ENCODE peak calls at places on chromosomes 1 and 21, in eight cellular contexts. One of them, this sample, is unnamed.

GRCh38 chr1:89918794-89919155 is 76.1 kb upstream of the ZNF326 start:
- DNase-seq in body of pancreas: no peak
- DNase-seq in cardiac fibroblast: no peak
- DNase-seq in adrenal gland: no peak
- DNase-seq in pancreas: no peak
- DNase-seq in endothelial cell of umbilical vein: no peak
- DNase-seq in GM06990: no peak
- DNase-seq in thyroid gland: peak
- DNase-seq in this sample: no peak

GRCh38 chr1:107637101-107637500 is 327.9 kb downstream of the VAV3 start:
- DNase-seq in body of pancreas: no peak
- DNase-seq in cardiac fibroblast: no peak
- DNase-seq in adrenal gland: no peak
- DNase-seq in pancreas: no peak
- DNase-seq in endothelial cell of umbilical vein: no peak
- DNase-seq in GM06990: no peak
- DNase-seq in thyroid gland: no peak
- DNase-seq in this sample: no peak

GRCh38 chr1:53135735-53136114 is 6.7 kb downstream of the SLC1A7 start:
- DNase-seq in body of pancreas: no peak
- DNase-seq in cardiac fibroblast: peak
- DNase-seq in adrenal gland: no peak
- DNase-seq in pancreas: no peak
- DNase-seq in endothelial cell of umbilical vein: no peak
- DNase-seq in GM06990: no peak
- DNase-seq in thyroid gland: no peak
- DNase-seq in this sample: no peak

GRCh38 chr1:31647106-31647505 is 2.4 kb upstream of the PEF1 start:
- DNase-seq in body of pancreas: no peak
- DNase-seq in cardiac fibroblast: peak
- DNase-seq in adrenal gland: no peak
- DNase-seq in pancreas: no peak
- DNase-seq in endothelial cell of umbilical vein: no peak
- DNase-seq in GM06990: no peak
- DNase-seq in thyroid gland: no peak
- DNase-seq in this sample: no peak

GRCh38 chr1:200072636-200073285 is 45.3 kb downstream of the NR5A2 start:
- DNase-seq in body of pancreas: no peak
- DNase-seq in cardiac fibroblast: no peak
- DNase-seq in adrenal gland: no peak
- DNase-seq in pancreas: no peak
- DNase-seq in endothelial cell of umbilical vein: peak
- DNase-seq in GM06990: peak
- DNase-seq in thyroid gland: no peak
- DNase-seq in this sample: no peak

GRCh38 chr1:229155472-229155871 is 115.4 kb upstream of the RAB4A start:
- DNase-seq in body of pancreas: no peak
- DNase-seq in cardiac fibroblast: no peak
- DNase-seq in adrenal gland: peak
- DNase-seq in pancreas: no peak
- DNase-seq in endothelial cell of umbilical vein: no peak
- DNase-seq in GM06990: no peak
- DNase-seq in thyroid gland: no peak
- DNase-seq in this sample: no peak

GRCh38 chr1:201648066-201648910 is 109.4 kb downstream of the NAV1 start:
- DNase-seq in body of pancreas: peak
- DNase-seq in cardiac fibroblast: peak
- DNase-seq in adrenal gland: peak
- DNase-seq in pancreas: peak
- DNase-seq in endothelial cell of umbilical vein: peak
- DNase-seq in GM06990: no peak
- DNase-seq in thyroid gland: peak
- DNase-seq in this sample: no peak

GRCh38 chr21:37748351-37748750 is 167.9 kb downstream of the KCNJ6 start:
- DNase-seq in body of pancreas: no peak
- DNase-seq in cardiac fibroblast: no peak
- DNase-seq in adrenal gland: no peak
- DNase-seq in pancreas: no peak
- DNase-seq in endothelial cell of umbilical vein: no peak
- DNase-seq in GM06990: no peak
- DNase-seq in thyroid gland: no peak
- DNase-seq in this sample: no peak

GRCh38 chr1:59305188-59305587 is 8.3 kb downstream of the FGGY start:
- DNase-seq in body of pancreas: no peak
- DNase-seq in cardiac fibroblast: no peak
- DNase-seq in adrenal gland: no peak
- DNase-seq in pancreas: no peak
- DNase-seq in endothelial cell of umbilical vein: no peak
- DNase-seq in GM06990: no peak
- DNase-seq in thyroid gland: no peak
- DNase-seq in this sample: no peak

GRCh38 chr1:11339346-11340247 is 66.6 kb downstream of the UBIAD1 start:
- DNase-seq in body of pancreas: peak
- DNase-seq in cardiac fibroblast: no peak
- DNase-seq in adrenal gland: no peak
- DNase-seq in pancreas: peak
- DNase-seq in endothelial cell of umbilical vein: no peak
- DNase-seq in GM06990: no peak
- DNase-seq in thyroid gland: peak
- DNase-seq in this sample: no peak

GRCh38 chr1:59016390-59016789 is 232.5 kb upstream of the JUN start:
- DNase-seq in body of pancreas: no peak
- DNase-seq in cardiac fibroblast: no peak
- DNase-seq in adrenal gland: no peak
- DNase-seq in pancreas: no peak
- DNase-seq in endothelial cell of umbilical vein: no peak
- DNase-seq in GM06990: no peak
- DNase-seq in thyroid gland: no peak
- DNase-seq in this sample: no peak

GRCh38 chr1:21307210-21307609 is 16.9 kb upstream of the ECE1 start:
- DNase-seq in body of pancreas: no peak
- DNase-seq in cardiac fibroblast: no peak
- DNase-seq in adrenal gland: no peak
- DNase-seq in pancreas: no peak
- DNase-seq in endothelial cell of umbilical vein: no peak
- DNase-seq in GM06990: no peak
- DNase-seq in thyroid gland: no peak
- DNase-seq in this sample: no peak

GRCh38 chr1:84892657-84893618 is at the start of gene LPAR3:
- DNase-seq in body of pancreas: peak
- DNase-seq in cardiac fibroblast: peak
- DNase-seq in adrenal gland: no peak
- DNase-seq in pancreas: peak
- DNase-seq in endothelial cell of umbilical vein: no peak
- DNase-seq in GM06990: no peak
- DNase-seq in thyroid gland: peak
- DNase-seq in this sample: no peak

GRCh38 chr1:200894712-200895447 is at the start of gene INAVA:
- DNase-seq in body of pancreas: peak
- DNase-seq in cardiac fibroblast: no peak
- DNase-seq in adrenal gland: no peak
- DNase-seq in pancreas: peak
- DNase-seq in endothelial cell of umbilical vein: no peak
- DNase-seq in GM06990: no peak
- DNase-seq in thyroid gland: peak
- DNase-seq in this sample: no peak

GRCh38 chr1:152479792-152480595 is 30.6 kb upstream of the LCE5A start:
- DNase-seq in body of pancreas: peak
- DNase-seq in cardiac fibroblast: peak
- DNase-seq in adrenal gland: peak
- DNase-seq in pancreas: peak
- DNase-seq in endothelial cell of umbilical vein: no peak
- DNase-seq in GM06990: no peak
- DNase-seq in thyroid gland: peak
- DNase-seq in this sample: peak

GRCh38 chr1:10432910-10433785 is 2.9 kb downstream of the CENPS start:
- DNase-seq in body of pancreas: no peak
- DNase-seq in cardiac fibroblast: no peak
- DNase-seq in adrenal gland: no peak
- DNase-seq in pancreas: no peak
- DNase-seq in endothelial cell of umbilical vein: no peak
- DNase-seq in GM06990: no peak
- DNase-seq in thyroid gland: no peak
- DNase-seq in this sample: no peak

GRCh38 chr21:46635324-46636180 is at the start of gene PRMT2:
- DNase-seq in body of pancreas: peak
- DNase-seq in cardiac fibroblast: peak
- DNase-seq in adrenal gland: peak
- DNase-seq in pancreas: peak
- DNase-seq in endothelial cell of umbilical vein: peak
- DNase-seq in GM06990: peak
- DNase-seq in thyroid gland: peak
- DNase-seq in this sample: peak

GRCh38 chr21:46636181-46636512 is 673 bp downstream of the PRMT2 start:
- DNase-seq in body of pancreas: no peak
- DNase-seq in cardiac fibroblast: no peak
- DNase-seq in adrenal gland: no peak
- DNase-seq in pancreas: no peak
- DNase-seq in endothelial cell of umbilical vein: no peak
- DNase-seq in GM06990: no peak
- DNase-seq in thyroid gland: no peak
- DNase-seq in this sample: no peak

GRCh38 chr21:46634427-46634826 is 1.0 kb upstream of the PRMT2 start:
- DNase-seq in body of pancreas: no peak
- DNase-seq in cardiac fibroblast: no peak
- DNase-seq in adrenal gland: no peak
- DNase-seq in pancreas: no peak
- DNase-seq in endothelial cell of umbilical vein: no peak
- DNase-seq in GM06990: no peak
- DNase-seq in thyroid gland: no peak
- DNase-seq in this sample: no peak

GRCh38 chr21:46633561-46633960 is 1.9 kb upstream of the PRMT2 start:
- DNase-seq in body of pancreas: no peak
- DNase-seq in cardiac fibroblast: no peak
- DNase-seq in adrenal gland: no peak
- DNase-seq in pancreas: no peak
- DNase-seq in endothelial cell of umbilical vein: no peak
- DNase-seq in GM06990: no peak
- DNase-seq in thyroid gland: no peak
- DNase-seq in this sample: no peak

DNA sequence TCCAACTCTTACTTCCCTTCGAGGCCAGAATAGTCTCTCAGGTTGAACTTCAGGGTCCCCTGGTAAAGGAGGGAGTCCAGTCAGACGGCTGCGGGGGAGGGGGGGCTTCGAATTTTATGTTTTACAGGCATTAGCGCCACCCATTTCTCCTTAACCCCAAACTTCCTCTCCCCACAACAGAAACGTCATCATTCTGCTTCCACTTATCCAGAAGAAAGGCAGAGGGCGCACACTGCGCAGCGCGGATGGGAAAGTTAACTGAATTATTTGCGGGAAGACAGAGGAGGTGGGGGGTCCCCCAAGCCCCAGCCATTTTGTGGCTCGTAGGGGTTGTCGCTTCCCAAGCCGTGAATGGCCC is 529 bp upstream of the PRMT2 start:
- DNase-seq in body of pancreas: no peak
- DNase-seq in cardiac fibroblast: peak
- DNase-seq in adrenal gland: peak
- DNase-seq in pancreas: no peak
- DNase-seq in endothelial cell of umbilical vein: peak
- DNase-seq in GM06990: no peak
- DNase-seq in thyroid gland: peak
- DNase-seq in this sample: no peak
- TF ChIP-seq CTCF in body of pancreas: no peak
- TF ChIP-seq CTCF in cardiac fibroblast: no peak
- TF ChIP-seq CTCF in adrenal gland: no peak
- TF ChIP-seq CTCF in pancreas: no peak
- TF ChIP-seq CTCF in endothelial cell of umbilical vein: no peak
- TF ChIP-seq CTCF in GM06990: no peak
- TF ChIP-seq CTCF in thyroid gland: no peak
- TF ChIP-seq CTCF in this sample: peak

GRCh38 chr1:199044191-199044590 is 405.4 kb downstream of the PTPRC start:
- DNase-seq in body of pancreas: no peak
- DNase-seq in cardiac fibroblast: no peak
- DNase-seq in adrenal gland: no peak
- DNase-seq in pancreas: no peak
- DNase-seq in endothelial cell of umbilical vein: no peak
- DNase-seq in GM06990: no peak
- DNase-seq in thyroid gland: no peak
- DNase-seq in this sample: no peak

GRCh38 chr1:199042193-199042592 is 403.4 kb downstream of the PTPRC start:
- DNase-seq in body of pancreas: no peak
- DNase-seq in cardiac fibroblast: no peak
- DNase-seq in adrenal gland: no peak
- DNase-seq in pancreas: no peak
- DNase-seq in endothelial cell of umbilical vein: no peak
- DNase-seq in GM06990: no peak
- DNase-seq in thyroid gland: no peak
- DNase-seq in this sample: no peak

GRCh38 chr1:199041173-199041914 is 402.5 kb downstream of the PTPRC start:
- DNase-seq in body of pancreas: no peak
- DNase-seq in cardiac fibroblast: peak
- DNase-seq in adrenal gland: no peak
- DNase-seq in pancreas: no peak
- DNase-seq in endothelial cell of umbilical vein: no peak
- DNase-seq in GM06990: peak
- DNase-seq in thyroid gland: no peak
- DNase-seq in this sample: no peak

DNA sequence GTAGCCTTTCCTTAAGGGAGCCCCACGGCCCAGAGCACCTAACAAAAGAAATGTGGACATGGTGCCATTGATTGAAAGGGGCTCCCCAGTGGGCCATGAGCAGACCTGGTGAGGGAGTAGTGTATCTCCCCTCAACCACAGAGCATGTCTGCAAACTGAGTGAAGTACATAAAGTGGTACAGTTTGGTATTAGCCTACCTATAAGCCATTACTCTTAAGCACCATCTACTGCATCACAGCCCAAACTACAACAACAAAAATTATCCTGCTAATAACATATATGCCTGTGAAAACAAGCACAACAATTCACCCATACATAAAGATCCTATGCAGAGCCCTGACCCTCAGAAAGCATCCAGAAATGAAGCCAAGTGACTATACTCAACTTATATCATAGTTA is 407.8 kb downstream of the PTPRC start:
- DNase-seq in body of pancreas: no peak
- DNase-seq in cardiac fibroblast: peak
- DNase-seq in adrenal gland: no peak
- DNase-seq in pancreas: no peak
- DNase-seq in endothelial cell of umbilical vein: no peak
- DNase-seq in GM06990: no peak
- DNase-seq in thyroid gland: no peak
- DNase-seq in this sample: no peak
- TF ChIP-seq CTCF in body of pancreas: no peak
- TF ChIP-seq CTCF in cardiac fibroblast: peak
- TF ChIP-seq CTCF in adrenal gland: no peak
- TF ChIP-seq CTCF in pancreas: no peak
- TF ChIP-seq CTCF in endothelial cell of umbilical vein: no peak
- TF ChIP-seq CTCF in GM06990: no peak
- TF ChIP-seq CTCF in thyroid gland: no peak
- TF ChIP-seq CTCF in this sample: peak

GRCh38 chr1:47996406-47997226 is 569 bp downstream of the TRABD2B start:
- DNase-seq in body of pancreas: peak
- DNase-seq in cardiac fibroblast: no peak
- DNase-seq in adrenal gland: no peak
- DNase-seq in pancreas: peak
- DNase-seq in endothelial cell of umbilical vein: no peak
- DNase-seq in GM06990: no peak
- DNase-seq in thyroid gland: peak
- DNase-seq in this sample: no peak
- TF ChIP-seq CTCF in body of pancreas: no peak
- TF ChIP-seq CTCF in cardiac fibroblast: no peak
- TF ChIP-seq CTCF in adrenal gland: no peak
- TF ChIP-seq CTCF in pancreas: no peak
- TF ChIP-seq CTCF in endothelial cell of umbilical vein: no peak
- TF ChIP-seq CTCF in GM06990: no peak
- TF ChIP-seq CTCF in thyroid gland: no peak
- TF ChIP-seq CTCF in this sample: no peak

GRCh38 chr1:153775432-153776311 is 465 bp downstream of the SLC27A3 start:
- DNase-seq in body of pancreas: peak
- DNase-seq in cardiac fibroblast: peak
- DNase-seq in adrenal gland: peak
- DNase-seq in pancreas: peak
- DNase-seq in endothelial cell of umbilical vein: peak
- DNase-seq in GM06990: peak
- DNase-seq in thyroid gland: peak
- DNase-seq in this sample: no peak
- TF ChIP-seq CTCF in body of pancreas: no peak
- TF ChIP-seq CTCF in cardiac fibroblast: no peak
- TF ChIP-seq CTCF in adrenal gland: no peak
- TF ChIP-seq CTCF in pancreas: no peak
- TF ChIP-seq CTCF in endothelial cell of umbilical vein: no peak
- TF ChIP-seq CTCF in GM06990: no peak
- TF ChIP-seq CTCF in thyroid gland: peak
- TF ChIP-seq CTCF in this sample: no peak

This sample was measured in LNCaP clone FGC.